ENCODE peak calls at places on chromosomes 11 and 22, in four cellular contexts. R is retinal pigment epithelial cell, W is AG04450, S is suprapubic skin. Q is an unnamed sample.

GRCh38 chr22:48961705-48962104 is 866.0 kb downstream of the BRD1 start:
- DNase-seq in R (no peak), W (no peak), S (peak), Q (no peak)

GRCh38 chr11:101215069-101215468 is 85.5 kb upstream of the PGR start:
- DNase-seq in R (no peak), W (no peak), S (no peak), Q (no peak)

GRCh38 chr11:73969091-73969490 is 13.6 kb downstream of the UCP2 start:
- DNase-seq in R (no peak), W (no peak), S (no peak), Q (no peak)

GRCh38 chr11:4577761-4578160 is 3.8 kb upstream of the OR52I2 start:
- DNase-seq in R (no peak), W (no peak), S (no peak), Q (no peak)

GRCh38 chr11:8229299-8230177 is 34.1 kb downstream of the LMO1 start:
- DNase-seq in R (peak), W (no peak), S (no peak), Q (peak)

GRCh38 chr11:76217653-76218160 is 11.4 kb upstream of the WNT11 start:
- DNase-seq in R (no peak), W (no peak), S (no peak), Q (no peak)

GRCh38 chr11:86070435-86071056 is 1.7 kb upstream of the PICALM start:
- DNase-seq in R (no peak), W (no peak), S (no peak), Q (no peak)

GRCh38 chr22:19805821-19806212 is 45.2 kb downstream of the TBX1 start:
- DNase-seq in R (no peak), W (no peak), S (peak), Q (peak)

GRCh38 chr22:32897400-32897799 is 95.9 kb downstream of the TIMP3 start:
- DNase-seq in R (peak), W (no peak), S (no peak), Q (no peak)

GRCh38 chr11:820655-821512 is 2.2 kb downstream of the PNPLA2 start:
- DNase-seq in R (no peak), W (no peak), S (peak), Q (peak)

GRCh38 chr11:76161261-76161961 is 44.9 kb downstream of the WNT11 start:
- DNase-seq in R (no peak), W (no peak), S (no peak), Q (no peak)

GRCh38 chr11:3225159-3225758 is 6.6 kb upstream of the MRGPRG start:
- DNase-seq in R (no peak), W (no peak), S (peak), Q (no peak)

GRCh38 chr22:45344339-45344738 is 34.6 kb downstream of the FAM118A start:
- DNase-seq in R (peak), W (no peak), S (no peak), Q (no peak)

GRCh38 chr11:120863359-120863758 is 160.5 kb upstream of the TBCEL start:
- DNase-seq in R (no peak), W (no peak), S (no peak), Q (no peak)

GRCh38 chr22:19874307-19875060 is 19.8 kb upstream of the GNB1L start:
- DNase-seq in R (no peak), W (no peak), S (peak), Q (no peak)

GRCh38 chr11:96465537-96465936 is 75.7 kb downstream of the JRKL start:
- DNase-seq in R (no peak), W (no peak), S (no peak), Q (no peak)

GRCh38 chr11:15742626-15743243 is 613.6 kb downstream of the SOX6 start:
- DNase-seq in R (no peak), W (no peak), S (no peak), Q (no peak)

GRCh38 chr11:86798988-86799387 is 1.4 kb upstream of the PRSS23 start:
- DNase-seq in R (peak), W (peak), S (no peak), Q (no peak)

GRCh38 chr11:10333490-10333889 is 28.6 kb downstream of the ADM start:
- DNase-seq in R (no peak), W (no peak), S (no peak), Q (no peak)

GRCh38 chr11:83007909-83008580 is 63.7 kb downstream of the RAB30 start:
- DNase-seq in R (peak), W (no peak), S (no peak), Q (peak)

GRCh38 chr11:108431370-108431769 is 36.0 kb downstream of the C11orf65 start:
- DNase-seq in R (no peak), W (no peak), S (no peak), Q (no peak)

GRCh38 chr22:20552450-20552894 is 45.1 kb downstream of the MED15 start:
- DNase-seq in R (no peak), W (no peak), S (peak), Q (peak)

GRCh38 chr22:19038728-19039447 is 83.3 kb downstream of the DGCR2 start:
- DNase-seq in R (no peak), W (no peak), S (peak), Q (no peak)

GRCh38 chr22:49780281-49780991 is 47.2 kb downstream of the BRD1 start:
- DNase-seq in R (no peak), W (no peak), S (no peak), Q (no peak)

GRCh38 chr11:122168218-122168617 is 52.2 kb upstream of the BLID start:
- DNase-seq in R (no peak), W (no peak), S (no peak), Q (no peak)

GRCh38 chr11:1548221-1549070 is 23.6 kb downstream of the DUSP8 start:
- DNase-seq in R (peak), W (no peak), S (no peak), Q (peak)

GRCh38 chr11:70158201-70158600 is 44.9 kb upstream of the FADD start:
- DNase-seq in R (no peak), W (no peak), S (no peak), Q (no peak)

GRCh38 chr22:30290679-30291333 is 1.5 kb upstream of the CASTOR1 start:
- DNase-seq in R (no peak), W (no peak), S (peak), Q (peak)

GRCh38 chr11:46117842-46118241 is 3.4 kb downstream of the PHF21A start:
- DNase-seq in R (no peak), W (no peak), S (no peak), Q (no peak)
- H3K4me3 ChIP-seq in R (no peak), W (peak), S (no peak), Q (no peak)

GRCh38 chr11:36793542-36793926 is 195.5 kb upstream of the RAG2 start:
- DNase-seq in R (no peak), W (no peak), S (no peak), Q (no peak)
- H3K4me3 ChIP-seq in R (no peak), W (no peak), S (no peak), Q (no peak)

GRCh38 chr22:38751422-38752346 is 4.1 kb downstream of the SUN2 start:
- DNase-seq in R (no peak), W (no peak), S (no peak), Q (peak)

GRCh38 chr22:38750638-38751037 is 5.2 kb downstream of the SUN2 start:
- DNase-seq in R (no peak), W (no peak), S (no peak), Q (no peak)

GRCh38 chr22:38748487-38749136 is 7.2 kb downstream of the SUN2 start:
- DNase-seq in R (no peak), W (no peak), S (no peak), Q (no peak)

GRCh38 chr22:38750104-38750503 is 5.7 kb downstream of the SUN2 start:
- DNase-seq in R (no peak), W (no peak), S (no peak), Q (no peak)

DNA sequence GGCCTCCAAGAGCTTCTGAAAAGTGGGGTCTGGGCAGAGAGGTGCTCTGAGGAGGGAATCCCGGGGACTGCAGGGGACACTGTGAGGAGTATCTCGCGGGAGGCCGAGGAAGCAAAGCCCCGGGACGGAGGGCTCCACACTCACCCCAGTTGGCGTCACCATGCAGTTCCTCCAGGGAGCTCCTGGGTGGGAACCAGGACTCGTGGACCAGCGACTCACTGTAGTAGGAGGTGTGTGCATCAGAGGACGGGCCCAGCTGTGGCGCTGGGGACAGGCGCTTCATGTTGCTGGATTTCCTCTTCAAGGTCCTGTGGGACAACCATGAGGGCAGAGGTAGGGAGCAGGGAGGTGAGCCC is 4.8 kb downstream of the SUN2 start:
- DNase-seq in R (no peak), W (no peak), S (no peak), Q (no peak)
- H3K4me3 ChIP-seq in R (no peak), W (no peak), S (no peak), Q (no peak)

GRCh38 chr11:118223992-118224391 is 819 bp downstream of the JAML start:
- DNase-seq in R (no peak), W (no peak), S (no peak), Q (no peak)

GRCh38 chr11:118223576-118223975 is 1.2 kb downstream of the JAML start:
- DNase-seq in R (no peak), W (no peak), S (no peak), Q (no peak)

GRCh38 chr11:118221419-118221818 is 3.4 kb downstream of the JAML start:
- DNase-seq in R (no peak), W (no peak), S (no peak), Q (no peak)

GRCh38 chr11:118224512-118225180 is at the start of gene JAML:
- DNase-seq in R (no peak), W (no peak), S (no peak), Q (no peak)

DNA sequence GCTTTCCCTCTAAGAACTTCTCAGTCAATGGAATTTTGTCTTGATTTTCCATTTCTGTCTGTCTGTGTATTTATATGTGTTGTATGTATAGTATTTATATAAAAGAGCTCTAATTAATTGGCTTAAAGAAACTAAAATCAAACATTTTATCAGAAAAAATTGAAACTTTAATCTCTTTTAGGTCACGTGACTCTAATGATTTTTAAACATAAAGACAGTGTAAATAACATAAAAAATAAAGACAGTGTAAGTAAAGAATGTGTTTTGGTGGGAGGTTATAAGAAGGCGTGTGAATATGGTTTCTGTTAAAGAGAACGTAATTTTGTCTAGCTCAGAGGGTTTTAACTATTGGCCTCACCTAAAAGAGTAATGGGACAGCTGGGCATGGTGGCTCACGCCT is 2.4 kb downstream of the JAML start:
- DNase-seq in R (no peak), W (no peak), S (no peak), Q (no peak)
- H3K4me3 ChIP-seq in R (no peak), W (no peak), S (no peak), Q (no peak)

DNA sequence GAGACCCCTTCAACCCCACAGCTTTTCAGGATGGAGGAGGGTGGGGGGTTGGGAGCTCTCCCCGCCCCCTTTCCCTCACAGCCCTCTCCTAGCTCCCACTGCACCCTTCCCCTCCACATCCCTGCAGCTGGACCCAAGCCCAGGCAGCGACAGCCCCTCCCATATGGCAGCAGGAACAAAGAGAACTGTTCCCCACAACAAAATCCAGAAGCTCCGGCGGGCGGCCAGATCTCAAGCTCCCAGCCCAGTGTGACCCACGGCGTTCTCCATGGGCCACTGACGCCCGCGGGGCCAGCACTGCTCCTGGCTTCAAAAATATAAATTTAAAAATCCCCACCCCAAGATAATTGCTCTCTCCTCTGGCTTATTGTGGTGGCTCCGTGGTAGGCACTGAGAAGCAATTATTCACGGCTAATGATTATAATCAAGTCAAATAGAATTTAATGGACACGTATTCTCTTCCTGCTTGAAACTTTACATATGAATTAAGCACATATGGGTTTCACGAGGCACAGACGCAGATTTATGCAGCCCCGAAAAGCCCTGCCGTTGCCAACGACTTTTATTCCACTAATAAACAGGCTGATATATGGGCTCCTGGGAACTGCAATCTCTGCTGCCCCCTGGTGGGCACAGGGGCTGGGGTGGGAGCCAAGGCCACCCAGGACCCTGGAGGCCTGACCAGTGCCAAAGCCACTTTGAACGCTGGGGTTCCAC is 17.6 kb downstream of the MACROD1 start:
- DNase-seq in R (no peak), W (peak), S (peak), Q (peak)
- H3K4me3 ChIP-seq in R (peak), W (no peak), S (peak), Q (no peak)

GRCh38 chr11:69116671-69117070 is 39.1 kb upstream of the SMIM38 start:
- DNase-seq in R (no peak), W (no peak), S (no peak), Q (peak)

GRCh38 chr11:69114362-69114761 is 41.4 kb upstream of the SMIM38 start:
- DNase-seq in R (no peak), W (no peak), S (no peak), Q (peak)

GRCh38 chr11:69113646-69114340 is 41.9 kb upstream of the SMIM38 start:
- DNase-seq in R (no peak), W (no peak), S (no peak), Q (peak)

GRCh38 chr11:69115586-69116560 is 39.9 kb upstream of the SMIM38 start:
- DNase-seq in R (no peak), W (no peak), S (no peak), Q (peak)

DNA sequence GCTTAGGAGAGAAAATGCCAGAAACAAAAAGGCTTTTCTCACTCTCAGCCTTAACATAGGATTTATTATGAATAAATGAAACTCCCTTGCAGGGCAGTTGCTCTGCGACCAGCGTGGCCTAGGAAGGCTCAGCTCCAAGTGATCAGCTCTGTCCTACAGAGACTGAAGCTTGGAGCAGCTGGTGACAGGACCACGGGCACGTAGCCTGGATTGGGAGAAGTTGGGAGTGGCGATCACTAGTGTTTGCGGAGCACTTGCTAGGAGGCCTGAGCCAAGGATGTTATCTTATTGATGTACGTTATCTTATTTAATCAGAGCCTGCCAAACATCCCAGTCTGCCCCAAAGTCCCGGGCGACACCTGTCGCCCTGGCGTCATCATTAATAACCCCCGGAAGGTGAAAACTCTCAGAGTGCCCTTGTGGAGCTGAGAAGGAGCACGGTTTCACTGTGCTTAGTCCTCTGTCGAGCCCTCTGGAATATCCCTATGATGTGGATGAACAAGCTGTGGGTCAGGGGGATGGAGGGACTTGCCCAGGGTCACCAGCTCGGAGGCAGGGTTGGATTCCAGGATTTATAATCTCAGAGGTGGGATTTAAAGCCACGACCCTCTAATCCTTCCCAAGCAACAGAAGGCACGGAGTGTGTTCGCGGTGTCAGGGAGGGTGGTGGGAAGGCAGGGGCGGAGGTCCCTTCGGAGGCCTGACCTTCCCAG is 40.8 kb upstream of the SMIM38 start:
- DNase-seq in R (no peak), W (no peak), S (no peak), Q (peak)
- H3K4me3 ChIP-seq in R (no peak), W (no peak), S (no peak), Q (no peak)

GRCh38 chr11:12674936-12675696 is 895 bp downstream of the TEAD1 start:
- DNase-seq in R (no peak), W (no peak), S (peak), Q (peak)

GRCh38 chr11:12675951-12676711 is 1.9 kb downstream of the TEAD1 start:
- DNase-seq in R (no peak), W (no peak), S (no peak), Q (no peak)

GRCh38 chr11:12678991-12679390 is 4.8 kb downstream of the TEAD1 start:
- DNase-seq in R (no peak), W (no peak), S (no peak), Q (no peak)

GRCh38 chr11:12678092-12678491 is 3.9 kb downstream of the TEAD1 start:
- DNase-seq in R (no peak), W (no peak), S (no peak), Q (no peak)

DNA sequence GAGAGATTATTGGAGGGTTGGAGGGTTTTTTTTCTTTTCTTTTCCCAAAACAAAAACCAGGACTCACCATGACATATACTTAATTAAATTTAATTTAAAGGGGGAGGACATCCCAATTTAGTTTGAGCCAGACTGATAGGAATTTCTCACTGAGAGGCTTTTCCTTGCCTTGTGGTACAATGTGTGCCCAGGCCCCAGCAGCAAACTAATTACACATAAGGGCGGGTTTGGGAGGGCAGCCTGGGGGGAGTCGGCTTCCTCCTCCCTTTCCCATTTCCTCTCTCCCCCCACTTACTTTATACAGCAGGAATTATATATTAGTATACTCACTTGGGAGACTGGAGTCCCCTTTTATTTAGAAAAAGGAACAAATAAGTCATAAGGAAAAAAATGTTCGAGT is 2.9 kb downstream of the TEAD1 start:
- DNase-seq in R (no peak), W (no peak), S (no peak), Q (no peak)
- H3K4me3 ChIP-seq in R (peak), W (peak), S (peak), Q (no peak)

Q was measured in pancreas.